ENCODE peak calls at places on chromosomes 2 and 18, in seven cellular contexts. A is SK-N-DZ; N is effector CD4-positive, alpha-beta T cell; G is sciatic nerve; C is anterior cingulate cortex; B is mucosa of gallbladder; M is activated CD8-positive, alpha-beta memory T cell treated with anti-CD3 and anti-CD28 coated beads, Interleukin-2, amount 10 ng/mL, durations not matched to agents 7 days and 5 days. O is an unnamed sample.
A peak's percentile ranks its signal among the peaks of the same experiment; 100 is the strongest.

GRCh38 chr2:53217250-53217649 is 550.4 kb upstream of the CHAC2 start:
- DNase-seq in A (no peak), N (no peak), G (no peak), C (no peak), B (no peak), M (no peak), O (no peak)

GRCh38 chr2:150570712-150571111 is 83.2 kb upstream of the RND3 start:
- DNase-seq in A (no peak), N (no peak), G (no peak), C (no peak), B (no peak), M (no peak), O (no peak)

GRCh38 chr18:26460449-26461091 is 87.8 kb downstream of the KCTD1 start:
- DNase-seq in A (no peak), N (no peak), G (no peak), C (no peak), B (peak; percentile 4), M (no peak), O (no peak)

GRCh38 chr2:147082850-147083522 is 761.8 kb upstream of the ACVR2A start:
- DNase-seq in A (peak; percentile 52), N (peak; percentile 24), G (no peak), C (peak; percentile 67), B (peak; percentile 76), M (peak; percentile 47), O (peak; percentile 5)

GRCh38 chr2:58629720-58630119 is 388.6 kb upstream of the FANCL start:
- DNase-seq in A (no peak), N (no peak), G (no peak), C (no peak), B (no peak), M (no peak), O (no peak)

GRCh38 chr2:39805936-39806608 is 27.0 kb upstream of the THUMPD2 start:
- DNase-seq in A (no peak), N (no peak), G (no peak), C (no peak), B (no peak), M (no peak), O (no peak)

GRCh38 chr2:127320586-127321275 is 26.8 kb upstream of the ERCC3 start:
- DNase-seq in A (no peak), N (no peak), G (no peak), C (no peak), B (no peak), M (no peak), O (no peak)

GRCh38 chr2:9753665-9754531 is 89.4 kb upstream of the TAF1B start:
- DNase-seq in A (no peak), N (peak; percentile 25), G (no peak), C (no peak), B (no peak), M (peak; percentile 73), O (peak; percentile 32)

GRCh38 chr18:61669320-61669719 is 223.5 kb downstream of the RNF152 start:
- DNase-seq in A (no peak), N (no peak), G (no peak), C (no peak), B (no peak), M (no peak), O (no peak)

GRCh38 chr18:79528846-79529245 is 133.1 kb downstream of the NFATC1 start:
- DNase-seq in A (peak; percentile 68), N (peak; percentile 67), G (peak; percentile 84), C (no peak), B (peak; percentile 74), M (peak; percentile 77), O (peak; percentile 36)

GRCh38 chr2:73175663-73176204 is 26.6 kb upstream of the NOTO start:
- DNase-seq in A (peak; percentile 22), N (peak; percentile 58), G (peak; percentile 88), C (peak; percentile 8), B (peak; percentile 72), M (peak; percentile 72), O (peak; percentile 37)

GRCh38 chr2:121211251-121211650 is 73.8 kb downstream of the TFCP2L1 start:
- DNase-seq in A (peak; percentile 47), N (no peak), G (no peak), C (no peak), B (peak; percentile 76), M (no peak), O (no peak)

GRCh38 chr2:168894101-168894500 is 3.9 kb upstream of the SPC25 start:
- DNase-seq in A (no peak), N (no peak), G (no peak), C (no peak), B (no peak), M (no peak), O (no peak)

GRCh38 chr2:238106698-238107524 is 6.8 kb downstream of the ESPNL start:
- DNase-seq in A (no peak), N (no peak), G (peak; percentile 53), C (no peak), B (no peak), M (peak; percentile 39), O (no peak)

GRCh38 chr2:121944072-121944829 is 188.8 kb downstream of the TSN start:
- DNase-seq in A (peak; percentile 22), N (no peak), G (no peak), C (peak; percentile 42), B (no peak), M (no peak), O (no peak)

GRCh38 chr18:3832211-3832610 is 382.2 kb downstream of the TGIF1 start:
- DNase-seq in A (no peak), N (no peak), G (no peak), C (no peak), B (no peak), M (no peak), O (no peak)

GRCh38 chr2:95057535-95058453 is 32.3 kb downstream of the MAL start:
- DNase-seq in A (no peak), N (no peak), G (peak; percentile 70), C (peak; percentile 73), B (no peak), M (no peak), O (no peak)

GRCh38 chr2:207254526-207255464 is 89.0 kb upstream of the KLF7 start:
- DNase-seq in A (peak; percentile 67), N (no peak), G (no peak), C (no peak), B (no peak), M (no peak), O (no peak)

GRCh38 chr2:71561441-71562267 is 108.3 kb downstream of the DYSF start:
- DNase-seq in A (no peak), N (no peak), G (no peak), C (no peak), B (no peak), M (no peak), O (no peak)

GRCh38 chr18:13611058-13611615 is 115.2 kb downstream of the FAM210A start:
- DNase-seq in A (no peak), N (peak; percentile 27), G (no peak), C (peak; percentile 66), B (no peak), M (peak; percentile 80), O (no peak)

GRCh38 chr2:18432999-18433398 is 127.5 kb downstream of the RDH14 start:
- DNase-seq in A (no peak), N (no peak), G (no peak), C (peak; percentile 40), B (no peak), M (no peak), O (no peak)

GRCh38 chr2:54708584-54709340 is 14.7 kb upstream of the EML6 start:
- DNase-seq in A (peak; percentile 65), N (no peak), G (peak; percentile 66), C (peak; percentile 20), B (no peak), M (no peak), O (no peak)

GRCh38 chr2:55949211-55949610 is 25.6 kb upstream of the EFEMP1 start:
- DNase-seq in A (no peak), N (no peak), G (no peak), C (no peak), B (no peak), M (no peak), O (no peak)

GRCh38 chr2:120175000-120175581 is 48.1 kb downstream of the TMEM185B start:
- DNase-seq in A (peak; percentile 47), N (no peak), G (no peak), C (peak; percentile 56), B (peak; percentile 23), M (no peak), O (no peak)

GRCh38 chr2:156687715-156688114 is 251.5 kb downstream of the GPD2 start:
- DNase-seq in A (no peak), N (no peak), G (no peak), C (no peak), B (no peak), M (no peak), O (no peak)

GRCh38 chr2:54878182-54878581 is 154.7 kb downstream of the EML6 start:
- DNase-seq in A (peak; percentile 6), N (no peak), G (no peak), C (peak; percentile 20), B (no peak), M (no peak), O (no peak)

GRCh38 chr2:100767224-100767653 is 52.7 kb upstream of the NPAS2 start:
- DNase-seq in A (no peak), N (no peak), G (no peak), C (no peak), B (no peak), M (no peak), O (no peak)

GRCh38 chr2:54957321-54957999 is 92.8 kb downstream of the RTN4 start:
- DNase-seq in A (peak; percentile 53), N (no peak), G (no peak), C (no peak), B (no peak), M (no peak), O (no peak)

GRCh38 chr2:160910681-160911080 is 249.5 kb upstream of the TANK start:
- DNase-seq in A (no peak), N (no peak), G (no peak), C (no peak), B (no peak), M (no peak), O (no peak)

GRCh38 chr2:71892896-71893295 is 254.8 kb downstream of the CYP26B1 start:
- DNase-seq in A (no peak), N (no peak), G (no peak), C (no peak), B (no peak), M (peak; percentile 16), O (no peak)

GRCh38 chr2:18311413-18311812 is 249.0 kb downstream of the RDH14 start:
- DNase-seq in A (no peak), N (no peak), G (no peak), C (no peak), B (no peak), M (no peak), O (no peak)

GRCh38 chr2:218781691-218782528 is at the start of gene CYP27A1:
- DNase-seq in A (no peak), N (no peak), G (peak; percentile 83), C (peak; percentile 15), B (peak; percentile 24), M (no peak), O (no peak)

GRCh38 chr2:136582631-136583205 is 182.6 kb upstream of the THSD7B start:
- DNase-seq in A (no peak), N (no peak), G (no peak), C (no peak), B (peak; percentile 43), M (peak; percentile 47), O (no peak)

GRCh38 chr2:231714639-231715498 is 6.5 kb downstream of the PTMA start:
- DNase-seq in A (peak; percentile 88), N (peak; percentile 81), G (peak; percentile 90), C (peak; percentile 28), B (peak; percentile 69), M (peak; percentile 86), O (peak; percentile 56)